ENCODE peak calls at places on chromosomes 4 and X, in four cellular contexts. K is WTC11, N is HepG2, B is K562. G is an unnamed sample.

GRCh38 chr4:141645611-141646340 is 9.4 kb downstream of the IL15 start:
- DNase-seq in B (no peak), K (no peak), N (no peak), G (no peak)

GRCh38 chr4:55545133-55545532 is 1.6 kb downstream of the CLOCK start:
- DNase-seq in K (no peak), B (no peak), N (peak), G (no peak)

GRCh38 chr4:29549308-29549707 is 1170.9 kb upstream of the PCDH7 start:
- DNase-seq in B (no peak), K (no peak), N (no peak), G (no peak)

GRCh38 chr4:169256101-169256612 is 14.6 kb downstream of the SH3RF1 start:
- DNase-seq in K (no peak), B (no peak), N (no peak), G (no peak)

GRCh38 chr4:54626113-54626512 is 31.6 kb upstream of the KIT start:
- DNase-seq in K (no peak), B (no peak), N (no peak), G (no peak)

GRCh38 chr4:70714061-70714468 is 7.7 kb upstream of the RUFY3 start:
- DNase-seq in N (peak), K (no peak), B (peak), G (no peak)

GRCh38 chr4:55398966-55399365 is 3.2 kb downstream of the TMEM165 start:
- DNase-seq in K (no peak), B (no peak), N (peak), G (no peak)

GRCh38 chr4:183503497-183504063 is 1.3 kb upstream of the ING2 start:
- DNase-seq in N (no peak), K (no peak), B (peak), G (peak)

GRCh38 chr4:186657766-186658165 is 65.9 kb downstream of the FAT1 start:
- DNase-seq in N (peak), B (no peak), K (no peak), G (no peak)

GRCh38 chr4:35934370-35934981 is 309.8 kb downstream of the ARAP2 start:
- DNase-seq in N (peak), K (no peak), B (peak), G (peak)

GRCh38 chr4:20532871-20533870 is 167.1 kb upstream of the PACRGL start:
- DNase-seq in K (no peak), N (no peak), B (no peak), G (no peak)

DNA sequence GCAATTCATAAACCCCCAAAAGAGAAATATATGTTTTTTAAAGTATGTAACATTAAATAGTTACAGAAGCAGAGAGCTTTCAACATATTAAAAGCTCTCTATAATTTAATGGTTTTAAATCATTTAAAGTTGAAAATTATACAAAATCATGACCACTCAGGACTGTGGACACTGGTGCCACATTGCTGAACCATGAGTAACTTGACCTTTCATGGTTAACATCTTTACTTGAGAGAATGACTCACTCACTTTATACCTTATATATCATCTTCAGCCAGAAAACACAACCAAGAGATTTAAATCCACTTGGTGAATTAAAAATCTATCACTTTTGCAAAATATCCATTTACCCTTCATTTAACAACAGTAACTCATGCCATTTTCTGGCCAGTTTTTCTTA is 584.3 kb upstream of the SMIM31 start:
- DNase-seq in K (no peak), N (no peak), B (no peak), G (no peak)
- TF ChIP-seq NR2C2 in K (no peak), N (no peak), B (no peak), G (no peak)

DNA sequence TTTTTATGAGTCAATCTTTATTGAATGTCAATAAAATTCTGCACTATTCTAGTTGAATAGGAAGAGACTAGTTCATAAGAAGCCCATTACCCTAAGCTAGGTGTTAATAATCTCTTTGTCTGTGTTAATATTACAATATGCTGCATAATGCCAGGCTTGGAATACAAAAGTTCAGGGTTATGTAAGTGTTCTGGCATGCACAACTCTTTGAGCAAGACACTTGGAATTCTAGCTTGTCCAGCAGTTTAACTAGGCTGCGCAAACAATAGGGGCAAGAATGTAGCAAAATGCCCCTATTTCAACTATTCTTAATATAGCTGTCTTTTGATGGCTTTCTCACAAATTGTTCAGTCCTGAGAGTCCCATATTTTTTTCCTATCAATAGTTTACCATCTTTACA is 31.3 kb upstream of the ETNPPL start:
- DNase-seq in K (no peak), B (no peak), N (no peak), G (no peak)
- TF ChIP-seq NR2C2 in K (no peak), B (no peak), N (no peak), G (no peak)

DNA sequence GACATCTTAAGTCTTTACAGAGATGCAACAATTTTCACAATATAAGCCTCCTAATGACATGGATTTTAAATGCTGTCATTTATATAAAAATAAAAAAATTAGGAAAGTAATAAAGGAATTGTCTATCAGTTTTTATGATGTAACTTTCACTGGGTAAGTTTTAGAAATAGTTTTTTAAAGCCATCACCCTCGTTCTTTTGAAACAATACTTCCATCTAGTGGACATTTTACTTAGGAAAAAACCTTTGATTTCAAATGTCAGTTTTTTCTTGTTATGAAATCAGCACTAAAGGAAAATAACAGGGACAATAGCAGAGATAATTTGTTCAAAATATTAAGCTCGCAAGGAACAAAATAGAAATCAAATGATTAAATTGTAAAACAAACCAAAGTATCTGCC is 24.3 kb upstream of the NDNF start:
- DNase-seq in B (peak), N (peak), K (no peak), G (no peak)
- TF ChIP-seq NR2C2 in B (no peak), N (no peak), K (no peak), G (no peak)

GRCh38 chrX:136200466-136200865 is 50.7 kb downstream of the MAP7D3 start:
- DNase-seq in B (peak), N (no peak), K (no peak), G (no peak)
- TF ChIP-seq NR2C2 in B (no peak), N (no peak), K (no peak), G (no peak)

GRCh38 chr4:13857800-13858199 is 230.3 kb upstream of the BOD1L1 start:
- DNase-seq in B (no peak), N (no peak), K (no peak), G (no peak)

GRCh38 chr4:13856387-13856786 is 228.9 kb upstream of the BOD1L1 start:
- DNase-seq in N (no peak), B (no peak), K (no peak), G (no peak)

GRCh38 chr4:13859423-13859822 is 231.9 kb upstream of the BOD1L1 start:
- DNase-seq in N (no peak), K (no peak), B (no peak), G (no peak)

GRCh38 chr4:13860126-13860525 is 232.6 kb upstream of the BOD1L1 start:
- DNase-seq in N (peak), K (peak), B (no peak), G (no peak)

DNA sequence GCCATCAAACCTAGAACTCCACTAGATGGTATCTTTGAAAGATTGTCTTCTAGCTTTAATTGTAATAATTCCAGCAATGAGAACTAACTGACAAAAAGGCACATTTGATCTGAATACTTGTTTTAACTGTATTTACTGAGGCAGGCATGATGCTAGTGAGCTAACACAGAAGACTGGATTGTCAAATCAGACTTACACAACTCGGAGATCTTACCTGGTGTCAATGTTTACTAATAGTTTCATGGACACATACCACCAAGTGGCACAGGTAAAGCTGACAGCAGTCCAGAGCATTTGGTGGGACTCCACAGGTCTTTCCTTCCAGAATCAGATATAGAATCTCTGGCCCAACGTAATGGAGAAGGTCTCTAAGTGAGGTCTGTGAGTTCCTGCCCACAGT is 229.9 kb upstream of the BOD1L1 start:
- DNase-seq in N (no peak), B (no peak), K (no peak), G (no peak)
- TF ChIP-seq NR2C2 in N (no peak), B (no peak), K (no peak), G (no peak)

DNA sequence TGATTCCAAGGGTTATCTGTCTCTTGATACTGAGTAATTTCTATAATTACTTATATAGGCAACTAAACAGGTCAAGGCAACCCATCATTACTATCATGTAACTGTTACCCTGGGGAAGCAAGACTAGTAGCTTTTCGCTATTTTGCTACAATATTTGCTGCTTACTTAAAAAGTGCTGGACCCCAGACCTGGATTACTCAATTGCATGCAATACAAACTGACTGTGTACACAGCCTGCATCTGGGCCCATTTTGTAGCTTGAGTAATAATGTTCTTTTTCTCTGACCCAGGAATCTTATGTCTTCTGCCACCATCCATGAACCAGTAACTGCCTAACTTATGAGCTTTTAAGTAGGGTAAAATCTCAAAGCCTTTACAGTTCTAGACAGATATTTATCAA is 53.4 kb downstream of the CNOT6L start:
- DNase-seq in N (peak), K (no peak), B (no peak), G (no peak)
- TF ChIP-seq NR2C2 in N (no peak), K (no peak), B (no peak), G (no peak)

G was measured in GM12878.